ENCODE peak calls at places on chromosomes 12 and 14, in five cellular contexts. D, I, C, V and P are unnamed samples.

GRCh38 chr12:68899251-68899771 is 33.7 kb downstream of the CPM start:
- DNase-seq in D (peak), I (peak), C (peak), V (no peak), P (peak)

GRCh38 chr14:68140111-68140741 is 320.6 kb downstream of the RAD51B start:
- DNase-seq in D (peak), I (peak), C (peak), V (peak), P (peak)

GRCh38 chr14:47020500-47020899 is 368.9 kb upstream of the RPL10L start:
- DNase-seq in D (no peak), I (no peak), C (no peak), V (no peak), P (no peak)

GRCh38 chr12:109606261-109607028 is 32.9 kb downstream of the MVK start:
- DNase-seq in D (no peak), I (no peak), C (no peak), V (no peak), P (no peak)

GRCh38 chr12:123269395-123269892 is 2.2 kb downstream of the CDK2AP1 start:
- DNase-seq in D (peak), I (peak), C (peak), V (no peak), P (peak)

GRCh38 chr14:68981539-68981976 is 2.5 kb upstream of the ACTN1 start:
- DNase-seq in D (peak), I (no peak), C (peak), V (no peak), P (peak)

GRCh38 chr14:68624541-68625220 is 168.2 kb downstream of the ZFP36L1 start:
- DNase-seq in D (no peak), I (no peak), C (no peak), V (no peak), P (no peak)

GRCh38 chr14:105092124-105092911 is 27.1 kb upstream of the GPR132 start:
- DNase-seq in D (no peak), I (no peak), C (no peak), V (no peak), P (peak)

GRCh38 chr14:52547027-52547426 is 5.3 kb downstream of the TXNDC16 start:
- DNase-seq in D (no peak), I (no peak), C (no peak), V (no peak), P (no peak)

GRCh38 chr12:62977419-62977818 is 42.5 kb upstream of the PPM1H start:
- DNase-seq in D (no peak), I (peak), C (peak), V (no peak), P (no peak)

GRCh38 chr12:48903982-48904411 is 21.3 kb downstream of the FKBP11 start:
- DNase-seq in D (peak), I (peak), C (peak), V (no peak), P (peak)

GRCh38 chr12:65415826-65416225 is 137.3 kb downstream of the MSRB3 start:
- DNase-seq in D (peak), I (no peak), C (no peak), V (no peak), P (no peak)

GRCh38 chr12:52646613-52647012 is 5.4 kb downstream of the KRT2 start:
- DNase-seq in D (no peak), I (no peak), C (no peak), V (no peak), P (no peak)

GRCh38 chr12:129069886-129070285 is 216.6 kb downstream of the GLT1D1 start:
- DNase-seq in D (no peak), I (no peak), C (no peak), V (no peak), P (no peak)

GRCh38 chr14:103891667-103892215 is 36.5 kb upstream of the TDRD9 start:
- DNase-seq in D (no peak), I (no peak), C (no peak), V (no peak), P (no peak)

GRCh38 chr14:57714487-57714899 is 151.4 kb downstream of the SLC35F4 start:
- DNase-seq in D (no peak), I (no peak), C (no peak), V (no peak), P (no peak)

GRCh38 chr14:77043984-77044485 is 15.5 kb upstream of the IRF2BPL start:
- DNase-seq in D (no peak), I (no peak), C (no peak), V (no peak), P (no peak)
- TF ChIP-seq CTCF in D (no peak), I (no peak), C (no peak), V (no peak), P (no peak)

DNA sequence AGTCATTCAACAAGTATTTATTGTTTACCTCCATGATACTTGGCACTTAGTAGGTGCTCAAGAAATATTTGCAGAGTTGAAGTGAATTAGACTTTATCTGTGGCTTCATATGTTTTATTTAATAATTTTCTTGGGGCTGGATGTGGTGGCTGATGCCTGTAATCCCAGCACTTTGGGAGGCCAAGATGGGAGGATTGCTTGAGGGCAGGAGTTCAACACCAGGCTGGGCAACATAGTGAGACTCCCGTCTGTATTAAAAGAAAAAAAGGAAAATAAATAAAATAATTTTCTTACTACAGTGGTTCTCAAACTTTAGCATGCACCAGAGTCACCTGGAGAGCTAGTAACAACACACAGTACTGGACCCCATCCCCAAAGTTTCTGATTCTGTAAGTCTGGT is 905 bp downstream of the ADCK1 start:
- DNase-seq in D (no peak), I (no peak), C (no peak), V (no peak), P (no peak)
- H3K4me3 ChIP-seq in D (no peak), I (peak), C (peak), V (peak), P (peak)

GRCh38 chr12:71663561-71664410 is at the start of the genes THAP2 and ZFC3H1:
- DNase-seq in D (peak), I (peak), C (peak), V (peak), P (peak)
- TF ChIP-seq CTCF in D (peak), I (peak), C (peak), V (peak), P (peak)

GRCh38 chr12:116881867-116882507 is 746 bp upstream of the HRK start:
- DNase-seq in D (no peak), I (no peak), C (no peak), V (no peak), P (no peak)
- H3K4me3 ChIP-seq in D (no peak), I (no peak), C (no peak), V (peak), P (no peak)

DNA sequence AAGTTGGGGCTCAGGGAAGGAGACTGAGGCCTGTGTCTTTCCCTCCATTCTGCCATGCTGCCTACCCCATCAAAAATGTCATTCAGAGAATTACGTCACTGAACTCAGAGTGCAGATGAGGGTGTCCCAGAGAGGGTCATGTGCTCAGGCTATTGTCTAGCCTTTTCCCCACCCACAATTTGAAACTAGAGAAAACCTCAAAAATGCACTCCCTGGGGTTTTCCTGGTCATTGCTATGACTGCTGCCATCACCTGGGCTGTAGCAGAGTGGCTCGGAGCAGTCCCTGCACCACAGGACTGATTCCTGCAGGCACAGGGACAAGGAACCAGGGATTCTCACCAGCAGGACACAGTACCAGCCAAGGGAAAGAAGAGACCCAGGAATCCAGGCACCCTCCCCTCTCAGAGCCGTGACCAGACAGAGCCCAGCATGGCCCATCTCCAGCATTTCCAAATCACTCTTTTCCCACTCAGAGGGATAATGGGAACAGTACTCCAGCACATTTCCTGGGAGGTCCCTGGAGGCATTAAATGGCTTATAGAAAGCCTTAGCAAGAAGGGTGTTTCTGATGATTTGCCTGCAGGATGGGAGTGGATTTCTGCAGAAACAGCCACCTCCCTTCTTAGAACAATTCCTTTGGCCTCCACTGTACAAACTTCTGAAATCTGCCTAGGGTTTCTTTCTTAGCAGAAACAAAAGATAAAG is 45.9 kb downstream of the VWF start:
- DNase-seq in D (no peak), I (no peak), C (peak), V (no peak), P (no peak)
- TF ChIP-seq CTCF in D (no peak), I (no peak), C (no peak), V (no peak), P (no peak)

DNA sequence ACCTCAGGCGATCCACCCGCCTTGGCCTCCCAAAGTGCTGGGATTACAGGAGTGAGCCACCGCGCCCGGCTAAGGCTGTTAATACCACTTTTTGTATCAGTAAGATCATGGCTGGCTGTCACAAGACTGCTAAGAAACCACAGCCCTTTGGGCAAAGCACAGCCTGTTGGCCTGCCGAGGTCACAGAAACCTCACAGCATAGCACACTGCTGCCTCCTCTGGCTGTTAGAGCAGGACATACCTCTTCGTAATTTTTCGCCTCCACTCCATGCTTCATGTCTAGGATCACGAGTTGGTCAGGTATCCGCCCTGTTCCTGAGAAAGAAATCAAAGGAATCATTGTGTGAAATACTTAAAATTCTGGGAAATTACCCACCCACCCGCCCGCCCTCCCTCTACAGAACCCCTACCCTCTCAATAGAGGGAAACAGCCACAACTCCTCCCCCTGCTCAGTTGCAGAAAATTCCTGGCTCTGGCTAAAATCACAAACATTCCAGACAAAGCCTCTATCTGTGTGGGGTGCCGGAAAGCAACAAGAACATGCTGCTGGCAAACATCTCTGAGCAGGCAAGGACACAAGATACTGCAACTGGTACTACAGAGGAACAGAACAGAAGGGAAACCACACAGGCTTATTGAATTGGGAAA is 20.7 kb upstream of the NEK9 start:
- DNase-seq in D (peak), I (peak), C (peak), V (no peak), P (peak)
- H3K4me3 ChIP-seq in D (no peak), I (no peak), C (no peak), V (no peak), P (no peak)

GRCh38 chr14:35146711-35147149 is 24.4 kb downstream of the PRORP start:
- DNase-seq in D (no peak), I (no peak), C (no peak), V (no peak), P (peak)

GRCh38 chr14:35144029-35144428 is 21.7 kb downstream of the PRORP start:
- DNase-seq in D (no peak), I (no peak), C (no peak), V (no peak), P (no peak)

GRCh38 chr14:35138585-35138984 is 16.2 kb downstream of the PRORP start:
- DNase-seq in D (no peak), I (no peak), C (no peak), V (no peak), P (no peak)

GRCh38 chr14:35140718-35141581 is 18.6 kb downstream of the PRORP start:
- DNase-seq in D (peak), I (no peak), C (peak), V (no peak), P (peak)
- TF ChIP-seq CTCF in D (peak), I (no peak), C (peak), V (peak), P (peak)

GRCh38 chr12:91226951-91227350 is 44.3 kb upstream of the DCN start:
- DNase-seq in D (no peak), I (no peak), C (no peak), V (no peak), P (no peak)
- H3K4me3 ChIP-seq in D (no peak), I (no peak), C (no peak), V (no peak), P (no peak)